ENCODE peak calls at places on chromosomes 12 and 14, in seven cellular contexts. B is fibroblast of lung; K is anterior cingulate cortex; O is activated CD8-positive, alpha-beta memory T cell treated with anti-CD3 and anti-CD28 coated beads for 24 hours; G is NCI-H2081; L is left colon; X is neural crest cell. Q is an unnamed sample.

GRCh38 chr12:77608157-77608755 is 222.4 kb upstream of the NAV3 start:
- DNase-seq in L (no peak), G (no peak), O (no peak), X (no peak), B (no peak), K (no peak), Q (no peak)

GRCh38 chr12:54521291-54522062 is 23.9 kb downstream of the NCKAP1L start:
- DNase-seq in O (no peak), G (no peak), K (no peak), X (no peak), L (no peak), B (no peak), Q (no peak)

GRCh38 chr12:103529306-103529705 is 33.5 kb upstream of the C12orf42 start:
- DNase-seq in O (no peak), X (no peak), B (no peak), K (no peak), G (peak; percentile 52), L (no peak), Q (no peak)

GRCh38 chr12:40829738-40830144 is 137.5 kb downstream of the CNTN1 start:
- DNase-seq in K (no peak), L (no peak), O (no peak), G (no peak), X (no peak), B (peak; percentile 3), Q (no peak)

GRCh38 chr12:109196332-109196731 is 79.9 kb downstream of the ACACB start:
- DNase-seq in O (no peak), G (no peak), K (no peak), B (no peak), L (no peak), X (no peak), Q (no peak)

GRCh38 chr14:75399819-75400678 is 27.8 kb upstream of the JDP2 start:
- DNase-seq in K (peak; percentile 71), O (no peak), L (peak; percentile 94), G (peak; percentile 99), B (peak; percentile 20), X (no peak), Q (no peak)

GRCh38 chr12:90712671-90713070 is 242.3 kb downstream of the CCER1 start:
- DNase-seq in B (peak; percentile 5), L (no peak), K (no peak), O (no peak), X (no peak), G (no peak), Q (no peak)

GRCh38 chr12:182381-182883 is 31.5 kb downstream of the SLC6A12 start:
- DNase-seq in B (peak; percentile 83), G (no peak), K (no peak), L (no peak), X (no peak), O (no peak), Q (peak; percentile 42)

GRCh38 chr14:104827173-104828055 is 26.5 kb downstream of the ZBTB42 start:
- DNase-seq in X (peak; percentile 61), O (peak; percentile 78), G (peak; percentile 27), L (peak; percentile 61), K (no peak), B (peak; percentile 48), Q (no peak)

GRCh38 chr12:67826946-67827719 is 162.1 kb upstream of the IFNG-AS1 start:
- DNase-seq in K (no peak), L (no peak), O (no peak), X (no peak), B (peak; percentile 70), G (no peak), Q (no peak)

GRCh38 chr12:81949721-81950120 is 190.6 kb upstream of the PPFIA2 start:
- DNase-seq in X (no peak), K (no peak), O (no peak), L (no peak), B (no peak), G (peak; percentile 75), Q (no peak)

GRCh38 chr14:91216731-91217226 is 27.7 kb downstream of the GPR68 start:
- DNase-seq in X (no peak), G (no peak), K (no peak), L (no peak), O (no peak), B (no peak), Q (no peak)